ENCODE peak calls at places on chromosomes 4 and X, in five cellular contexts. P, U, K, C and J are unnamed samples.

GRCh38 chrX:31266172-31267076 is 194.6 kb upstream of the FTHL17 start:
- DNase-seq in K (peak), P (peak), U (peak), C (peak), J (no peak)

GRCh38 chr4:40321671-40322131 is 13.4 kb upstream of the CHRNA9 start:
- DNase-seq in K (no peak), P (no peak), C (no peak), U (no peak), J (no peak)

GRCh38 chrX:119685225-119686066 is 7.5 kb downstream of the SEPTIN6 start:
- DNase-seq in P (no peak), U (no peak), K (no peak), C (no peak), J (peak)

GRCh38 chr4:6270691-6271121 is 1.1 kb downstream of the WFS1 start:
- DNase-seq in C (peak), K (no peak), P (no peak), U (no peak), J (no peak)

GRCh38 chrX:119726900-119727555 is 31.4 kb upstream of the SOWAHD start:
- DNase-seq in P (no peak), U (no peak), K (no peak), C (no peak), J (no peak)

GRCh38 chr4:80017125-80017854 is 55.7 kb downstream of the ANTXR2 start:
- DNase-seq in U (no peak), P (no peak), K (no peak), C (peak), J (no peak)

GRCh38 chr4:167966161-167966560 is 126.2 kb upstream of the ANXA10 start:
- DNase-seq in P (no peak), U (no peak), K (no peak), C (no peak), J (no peak)

GRCh38 chr4:139403457-139403856 is 50.5 kb upstream of the RAB33B start:
- DNase-seq in P (no peak), U (no peak), K (no peak), C (no peak), J (peak)

GRCh38 chr4:24669751-24670150 is 85.4 kb upstream of the DHX15 start:
- DNase-seq in U (no peak), K (no peak), P (no peak), C (no peak), J (no peak)

GRCh38 chrX:45479835-45480422 is 279.3 kb upstream of the DIPK2B start:
- DNase-seq in C (no peak), P (peak), U (no peak), K (no peak), J (no peak)

GRCh38 chr4:38082424-38083374 is 122.5 kb downstream of the PTTG2 start:
- DNase-seq in P (no peak), C (no peak), U (no peak), K (no peak), J (no peak)

GRCh38 chr4:20984011-20984836 is 284.0 kb downstream of the PACRGL start:
- DNase-seq in C (no peak), P (no peak), K (no peak), U (peak), J (no peak)

GRCh38 chr4:157713342-157713741 is 459.5 kb downstream of the GASK1B start:
- DNase-seq in K (no peak), P (no peak), U (peak), C (no peak), J (no peak)

GRCh38 chr4:142567199-142567598 is 278.9 kb downstream of the INPP4B start:
- DNase-seq in U (no peak), P (no peak), K (no peak), C (no peak), J (peak)
- TF ChIP-seq POLR2A in U (no peak), P (no peak), K (no peak), C (no peak), J (no peak)

DNA sequence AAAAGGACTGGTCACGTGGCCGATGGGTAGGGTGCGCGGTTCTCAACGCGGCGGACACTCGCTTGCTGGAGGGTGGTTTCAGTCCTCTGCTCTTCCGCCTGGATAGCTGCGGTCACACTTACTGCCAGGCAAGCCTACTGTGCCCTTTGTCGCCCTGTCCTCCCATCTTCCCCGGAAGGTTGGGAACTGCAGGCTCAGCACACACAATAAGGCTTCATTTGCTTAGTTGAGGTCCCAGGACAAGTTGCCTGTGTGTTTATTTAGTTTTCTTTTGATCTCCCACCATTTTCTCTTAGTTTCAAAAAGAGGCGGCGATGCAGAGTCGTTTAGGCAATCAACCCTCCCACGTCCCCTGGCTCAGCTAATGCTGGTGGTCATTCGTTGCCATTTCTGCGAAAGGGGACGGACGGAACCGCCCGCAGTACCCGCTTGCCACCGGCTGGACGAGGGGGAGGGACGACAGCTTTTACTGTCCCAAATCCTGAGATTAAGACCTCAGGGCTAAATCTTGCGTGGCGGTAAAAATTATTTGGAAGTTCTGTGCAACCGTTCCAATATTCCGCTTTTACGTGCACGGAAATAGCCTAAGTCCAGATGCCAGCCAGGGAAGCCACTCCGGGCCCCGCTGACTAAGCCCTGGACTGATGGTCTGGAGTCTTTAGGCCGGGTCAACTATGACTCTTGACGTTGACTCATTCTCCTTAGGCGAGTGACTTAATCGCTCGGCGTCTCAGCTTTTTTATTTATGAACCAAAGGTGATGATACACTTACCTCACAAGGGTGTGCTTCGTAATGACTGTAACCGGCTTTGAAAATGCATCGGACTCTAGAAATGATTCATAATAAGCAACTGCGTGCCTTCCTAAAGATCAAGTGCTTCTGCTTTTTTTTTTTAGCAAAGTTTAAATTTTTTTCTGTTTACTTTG is 671 bp upstream of the EIF4E start:
- DNase-seq in U (peak), P (peak), C (peak), K (peak), J (peak)
- TF ChIP-seq POLR2A in U (no peak), P (peak), C (peak), K (peak), J (peak)

GRCh38 chr4:184267206-184267608 is 49.5 kb upstream of the ENPP6 start:
- DNase-seq in K (no peak), P (no peak), U (no peak), C (no peak), J (peak)

GRCh38 chr4:184263461-184263860 is 45.8 kb upstream of the ENPP6 start:
- DNase-seq in C (no peak), K (no peak), U (no peak), P (no peak), J (no peak)

GRCh38 chr4:184267673-184268573 is 50.2 kb upstream of the ENPP6 start:
- DNase-seq in U (no peak), C (peak), P (peak), K (no peak), J (peak)

GRCh38 chr4:184263910-184264732 is 46.4 kb upstream of the ENPP6 start:
- DNase-seq in P (peak), C (peak), U (peak), K (peak), J (peak)

DNA sequence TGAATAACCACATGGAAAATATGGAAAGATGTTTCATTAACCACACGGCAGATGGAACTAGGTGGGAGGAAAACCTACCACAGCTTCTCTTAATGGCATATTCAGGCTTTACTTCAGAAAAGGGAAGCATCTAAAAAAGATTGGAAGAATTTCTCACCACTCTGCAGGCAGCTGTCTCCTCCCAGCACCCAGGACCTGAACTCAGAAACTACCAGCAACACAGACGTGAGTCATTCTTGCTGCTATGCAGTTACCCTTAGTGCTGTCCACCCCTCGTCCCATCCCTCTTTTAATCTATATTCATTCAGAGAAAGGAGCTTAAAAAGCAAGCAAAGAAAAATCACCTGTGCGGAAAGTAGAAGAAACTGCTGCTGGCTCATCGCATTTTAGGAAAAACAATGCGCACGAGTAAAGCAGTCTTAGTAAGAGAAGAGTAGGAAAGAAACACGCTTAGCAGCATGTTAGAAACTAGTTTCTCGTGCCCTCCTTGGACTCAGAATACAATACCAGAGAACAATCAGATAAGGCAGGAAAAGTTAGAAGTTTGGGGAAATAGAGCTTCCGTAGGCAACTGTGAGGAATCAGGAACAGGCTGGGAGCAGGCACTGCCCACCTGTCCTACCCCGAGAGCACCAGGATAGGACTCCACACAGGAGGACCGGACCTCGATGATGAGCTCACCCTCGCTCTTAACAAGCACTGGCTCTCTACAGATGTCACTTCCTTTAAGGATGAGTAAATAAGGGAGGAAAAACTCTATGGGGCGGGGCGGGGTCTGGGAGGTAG is 48.1 kb upstream of the ENPP6 start:
- DNase-seq in P (no peak), U (no peak), K (no peak), C (peak), J (peak)
- TF ChIP-seq POLR2A in P (no peak), U (no peak), K (no peak), C (peak), J (no peak)

GRCh38 chr4:986428-986948 is 356 bp upstream of the IDUA start:
- DNase-seq in P (no peak), C (no peak), U (no peak), K (no peak), J (no peak)
- TF ChIP-seq POLR2A in P (no peak), C (peak), U (no peak), K (no peak), J (peak)

GRCh38 chr4:152308925-152309324 is 227.0 kb downstream of the FBXW7 start:
- DNase-seq in C (no peak), K (no peak), P (no peak), U (no peak), J (no peak)
- TF ChIP-seq POLR2A in C (no peak), K (no peak), P (no peak), U (no peak), J (no peak)

DNA sequence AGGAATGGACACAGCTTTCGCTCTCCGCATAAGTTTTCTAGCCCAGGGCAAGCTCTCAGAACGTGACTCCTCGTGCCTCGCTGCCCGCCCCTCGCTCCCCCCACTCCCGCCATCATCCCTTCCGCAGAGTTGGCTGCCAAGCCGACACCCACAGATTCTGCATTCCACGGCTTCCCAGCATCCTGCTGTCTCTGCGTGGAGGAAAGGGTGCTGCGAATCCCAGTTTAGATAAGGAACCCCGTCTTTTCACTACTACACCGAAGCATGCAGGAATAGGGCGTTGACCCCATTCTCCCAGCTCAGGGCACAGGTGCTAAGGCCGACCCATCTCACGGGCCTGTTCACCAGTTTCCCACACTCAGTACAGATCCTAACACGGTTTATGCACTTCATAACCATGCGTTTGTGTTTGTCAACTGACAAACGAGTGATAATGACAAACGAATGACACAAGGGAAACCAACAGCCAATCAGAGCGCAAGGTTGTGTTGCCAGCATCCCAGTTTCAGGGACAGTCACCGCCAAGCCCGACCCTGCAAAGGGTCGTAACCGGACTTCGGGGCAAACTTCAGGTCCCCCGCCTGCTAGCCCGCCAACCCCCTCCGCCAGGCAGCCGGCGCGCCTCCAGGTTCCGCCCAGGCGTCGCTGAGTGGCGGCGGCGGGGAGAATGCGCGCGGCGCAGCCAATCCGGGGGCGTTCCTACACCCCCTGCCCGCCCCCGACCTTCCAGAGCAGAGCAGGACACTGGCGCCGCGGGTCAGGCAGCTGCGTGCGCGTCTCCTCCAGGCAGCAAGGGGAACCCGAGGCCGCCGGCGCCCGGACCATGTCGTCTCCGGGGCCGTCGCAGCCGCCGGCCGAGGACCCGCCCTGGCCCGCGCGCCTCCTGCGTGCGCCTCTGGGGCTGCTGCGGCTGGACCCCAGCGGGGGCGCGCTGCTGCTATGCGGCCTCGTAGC is at the start of gene CYP2U1:
- DNase-seq in C (peak), U (peak), K (peak), P (peak), J (peak)
- TF ChIP-seq POLR2A in C (peak), U (peak), K (peak), P (peak), J (no peak)

GRCh38 chrX:48466696-48467095 is 3.4 kb downstream of the SLC38A5 start:
- DNase-seq in P (no peak), U (no peak), C (no peak), K (no peak), J (peak)

GRCh38 chrX:48467331-48467761 is 2.7 kb downstream of the SLC38A5 start:
- DNase-seq in U (no peak), P (no peak), K (no peak), C (no peak), J (peak)

GRCh38 chrX:48468693-48469691 is 1.1 kb downstream of the SLC38A5 start:
- DNase-seq in C (no peak), U (no peak), P (no peak), K (no peak), J (peak)

GRCh38 chrX:48468247-48468671 is 1.8 kb downstream of the SLC38A5 start:
- DNase-seq in K (no peak), U (no peak), P (no peak), C (no peak), J (peak)

GRCh38 chrX:48465336-48465933 is 4.6 kb downstream of the SLC38A5 start:
- DNase-seq in C (peak), U (no peak), P (no peak), K (no peak), J (no peak)
- TF ChIP-seq POLR2A in C (no peak), U (no peak), P (no peak), K (no peak), J (no peak)

GRCh38 chrX:49270249-49270921 is 792 bp downstream of the PPP1R3F start:
- DNase-seq in K (peak), U (no peak), P (no peak), C (no peak), J (no peak)

GRCh38 chrX:49271341-49271740 is 1.7 kb downstream of the PPP1R3F start:
- DNase-seq in K (peak), C (no peak), U (no peak), P (no peak), J (no peak)

GRCh38 chrX:49269010-49269767 is 404 bp upstream of the PPP1R3F start:
- DNase-seq in P (peak), U (peak), K (peak), C (peak), J (peak)

GRCh38 chrX:49268702-49269009 is 937 bp upstream of the PPP1R3F start:
- DNase-seq in U (no peak), K (no peak), P (no peak), C (no peak), J (no peak)

DNA sequence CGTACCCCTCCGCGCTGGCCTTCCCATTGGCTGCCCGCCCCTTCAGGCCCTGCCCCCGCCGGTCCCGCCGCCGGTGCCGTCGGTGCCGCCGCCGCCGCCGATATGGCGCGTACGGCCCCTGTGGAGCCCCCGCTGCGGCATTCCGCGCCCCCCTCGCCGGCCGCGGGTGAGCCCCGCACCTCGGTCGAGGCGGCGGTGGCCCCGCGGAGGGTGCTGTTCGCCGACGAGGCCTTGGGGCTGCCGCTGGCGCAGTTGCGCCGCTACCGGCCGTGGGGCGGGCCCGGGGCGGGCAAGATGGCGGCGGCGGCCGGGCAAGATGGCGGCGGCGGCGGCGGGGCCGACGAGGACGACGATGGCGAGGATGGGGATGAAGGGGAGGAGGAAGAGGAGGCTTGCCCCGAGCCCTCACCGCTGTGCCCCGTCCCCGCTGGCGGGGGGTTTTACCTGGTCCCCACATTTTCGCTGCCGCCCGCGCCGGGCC is at the start of gene PPP1R3F:
- DNase-seq in P (no peak), K (no peak), C (no peak), U (no peak), J (no peak)
- TF ChIP-seq POLR2A in P (no peak), K (peak), C (peak), U (peak), J (no peak)